ENCODE peak calls at places on chromosome 19, in eight cellular contexts. One of them, this sample, is unnamed.

GRCh38 chr19:11499327-11499726 is 6.3 kb downstream of the ZNF653 start:
- DNase-seq in transverse colon: no peak
- DNase-seq in suprapubic skin: no peak
- DNase-seq in sigmoid colon: no peak
- DNase-seq in HepG2: no peak
- DNase-seq in upper lobe of left lung: no peak
- DNase-seq in H1: no peak
- DNase-seq in SK-N-SH: no peak
- DNase-seq in this sample: no peak

GRCh38 chr19:56765107-56765506 is 75.4 kb downstream of the PEG3 start:
- DNase-seq in transverse colon: peak; percentile 26
- DNase-seq in suprapubic skin: no peak
- DNase-seq in sigmoid colon: peak; percentile 78
- DNase-seq in HepG2: no peak
- DNase-seq in upper lobe of left lung: peak; percentile 26
- DNase-seq in H1: no peak
- DNase-seq in SK-N-SH: peak; percentile 75
- DNase-seq in this sample: peak; percentile 30

GRCh38 chr19:17244618-17245534 is 843 bp downstream of the NR2F6 start:
- DNase-seq in transverse colon: peak; percentile 59
- DNase-seq in suprapubic skin: no peak
- DNase-seq in sigmoid colon: no peak
- DNase-seq in HepG2: no peak
- DNase-seq in upper lobe of left lung: no peak
- DNase-seq in H1: no peak
- DNase-seq in SK-N-SH: peak; percentile 55
- DNase-seq in this sample: peak; percentile 64

GRCh38 chr19:15488489-15489226 is 9.4 kb upstream of the PGLYRP2 start:
- DNase-seq in transverse colon: no peak
- DNase-seq in suprapubic skin: no peak
- DNase-seq in sigmoid colon: no peak
- DNase-seq in HepG2: no peak
- DNase-seq in upper lobe of left lung: no peak
- DNase-seq in H1: no peak
- DNase-seq in SK-N-SH: no peak
- DNase-seq in this sample: no peak

GRCh38 chr19:38045554-38046253 is 138.7 kb downstream of the SIPA1L3 start:
- DNase-seq in transverse colon: no peak
- DNase-seq in suprapubic skin: no peak
- DNase-seq in sigmoid colon: no peak
- DNase-seq in HepG2: no peak
- DNase-seq in upper lobe of left lung: no peak
- DNase-seq in H1: no peak
- DNase-seq in SK-N-SH: no peak
- DNase-seq in this sample: no peak

GRCh38 chr19:33671211-33671610 is 49.5 kb downstream of the CHST8 start:
- DNase-seq in transverse colon: no peak
- DNase-seq in suprapubic skin: peak; percentile 15
- DNase-seq in sigmoid colon: no peak
- DNase-seq in HepG2: no peak
- DNase-seq in upper lobe of left lung: no peak
- DNase-seq in H1: no peak
- DNase-seq in SK-N-SH: no peak
- DNase-seq in this sample: no peak

GRCh38 chr19:50785329-50785922 is 4.8 kb upstream of the ACP4 start:
- DNase-seq in transverse colon: no peak
- DNase-seq in suprapubic skin: no peak
- DNase-seq in sigmoid colon: no peak
- DNase-seq in HepG2: no peak
- DNase-seq in upper lobe of left lung: no peak
- DNase-seq in H1: no peak
- DNase-seq in SK-N-SH: no peak
- DNase-seq in this sample: no peak

GRCh38 chr19:45564131-45564780 is 20.3 kb downstream of the OPA3 start:
- DNase-seq in transverse colon: no peak
- DNase-seq in suprapubic skin: no peak
- DNase-seq in sigmoid colon: no peak
- DNase-seq in HepG2: no peak
- DNase-seq in upper lobe of left lung: no peak
- DNase-seq in H1: peak; percentile 58
- DNase-seq in SK-N-SH: no peak
- DNase-seq in this sample: no peak

GRCh38 chr19:495440-496332 is 600 bp upstream of the MADCAM1 start:
- DNase-seq in transverse colon: no peak
- DNase-seq in suprapubic skin: no peak
- DNase-seq in sigmoid colon: no peak
- DNase-seq in HepG2: no peak
- DNase-seq in upper lobe of left lung: no peak
- DNase-seq in H1: peak; percentile 98
- DNase-seq in SK-N-SH: peak; percentile 84
- DNase-seq in this sample: no peak

GRCh38 chr19:58547323-58548312 is 3.8 kb downstream of the TRIM28 start:
- DNase-seq in transverse colon: no peak
- DNase-seq in suprapubic skin: peak; percentile 49
- DNase-seq in sigmoid colon: no peak
- DNase-seq in HepG2: no peak
- DNase-seq in upper lobe of left lung: no peak
- DNase-seq in H1: no peak
- DNase-seq in SK-N-SH: no peak
- DNase-seq in this sample: no peak

GRCh38 chr19:45076029-45076850 is at the start of gene ZNF296:
- DNase-seq in transverse colon: peak; percentile 93
- DNase-seq in suprapubic skin: no peak
- DNase-seq in sigmoid colon: peak; percentile 82
- DNase-seq in HepG2: peak; percentile 75
- DNase-seq in upper lobe of left lung: peak; percentile 91
- DNase-seq in H1: peak; percentile 91
- DNase-seq in SK-N-SH: no peak
- DNase-seq in this sample: peak; percentile 94

GRCh38 chr19:49564616-49565045 is 15.7 kb downstream of the NOSIP start:
- DNase-seq in transverse colon: peak; percentile 54
- DNase-seq in suprapubic skin: no peak
- DNase-seq in sigmoid colon: no peak
- DNase-seq in HepG2: no peak
- DNase-seq in upper lobe of left lung: no peak
- DNase-seq in H1: no peak
- DNase-seq in SK-N-SH: no peak
- DNase-seq in this sample: no peak

GRCh38 chr19:17020823-17021222 is 5.8 kb downstream of the CPAMD8 start:
- DNase-seq in transverse colon: no peak
- DNase-seq in suprapubic skin: no peak
- DNase-seq in sigmoid colon: no peak
- DNase-seq in HepG2: no peak
- DNase-seq in upper lobe of left lung: no peak
- DNase-seq in H1: no peak
- DNase-seq in SK-N-SH: no peak
- DNase-seq in this sample: no peak

GRCh38 chr19:53530622-53531021 is 7.3 kb upstream of the ZNF331 start:
- DNase-seq in transverse colon: no peak
- DNase-seq in suprapubic skin: no peak
- DNase-seq in sigmoid colon: no peak
- DNase-seq in HepG2: no peak
- DNase-seq in upper lobe of left lung: no peak
- DNase-seq in H1: no peak
- DNase-seq in SK-N-SH: no peak
- DNase-seq in this sample: no peak

GRCh38 chr19:7539827-7540425 is 4.4 kb downstream of the PNPLA6 start:
- DNase-seq in transverse colon: no peak
- DNase-seq in suprapubic skin: no peak
- DNase-seq in sigmoid colon: no peak
- DNase-seq in HepG2: no peak
- DNase-seq in upper lobe of left lung: no peak
- DNase-seq in H1: no peak
- DNase-seq in SK-N-SH: no peak
- DNase-seq in this sample: no peak

GRCh38 chr19:1085053-1085658 is 10.0 kb downstream of the POLR2E start:
- DNase-seq in transverse colon: no peak
- DNase-seq in suprapubic skin: no peak
- DNase-seq in sigmoid colon: no peak
- DNase-seq in HepG2: no peak
- DNase-seq in upper lobe of left lung: no peak
- DNase-seq in H1: no peak
- DNase-seq in SK-N-SH: no peak
- DNase-seq in this sample: no peak

GRCh38 chr19:18869231-18869575 is 26.8 kb downstream of the CERS1 start:
- DNase-seq in transverse colon: no peak
- DNase-seq in suprapubic skin: peak; percentile 71
- DNase-seq in sigmoid colon: no peak
- DNase-seq in HepG2: no peak
- DNase-seq in upper lobe of left lung: no peak
- DNase-seq in H1: peak; percentile 65
- DNase-seq in SK-N-SH: no peak
- DNase-seq in this sample: no peak

GRCh38 chr19:18871543-18871942 is 24.4 kb downstream of the CERS1 start:
- DNase-seq in transverse colon: no peak
- DNase-seq in suprapubic skin: no peak
- DNase-seq in sigmoid colon: no peak
- DNase-seq in HepG2: no peak
- DNase-seq in upper lobe of left lung: no peak
- DNase-seq in H1: no peak
- DNase-seq in SK-N-SH: no peak
- DNase-seq in this sample: no peak

GRCh38 chr19:18868380-18869230 is 27.4 kb downstream of the CERS1 start:
- DNase-seq in transverse colon: no peak
- DNase-seq in suprapubic skin: peak; percentile 72
- DNase-seq in sigmoid colon: no peak
- DNase-seq in HepG2: no peak
- DNase-seq in upper lobe of left lung: no peak
- DNase-seq in H1: no peak
- DNase-seq in SK-N-SH: no peak
- DNase-seq in this sample: no peak

GRCh38 chr19:18869781-18870530 is 26.0 kb downstream of the CERS1 start:
- DNase-seq in transverse colon: no peak
- DNase-seq in suprapubic skin: peak; percentile 62
- DNase-seq in sigmoid colon: no peak
- DNase-seq in HepG2: no peak
- DNase-seq in upper lobe of left lung: no peak
- DNase-seq in H1: peak; percentile 96
- DNase-seq in SK-N-SH: no peak
- DNase-seq in this sample: no peak

DNA sequence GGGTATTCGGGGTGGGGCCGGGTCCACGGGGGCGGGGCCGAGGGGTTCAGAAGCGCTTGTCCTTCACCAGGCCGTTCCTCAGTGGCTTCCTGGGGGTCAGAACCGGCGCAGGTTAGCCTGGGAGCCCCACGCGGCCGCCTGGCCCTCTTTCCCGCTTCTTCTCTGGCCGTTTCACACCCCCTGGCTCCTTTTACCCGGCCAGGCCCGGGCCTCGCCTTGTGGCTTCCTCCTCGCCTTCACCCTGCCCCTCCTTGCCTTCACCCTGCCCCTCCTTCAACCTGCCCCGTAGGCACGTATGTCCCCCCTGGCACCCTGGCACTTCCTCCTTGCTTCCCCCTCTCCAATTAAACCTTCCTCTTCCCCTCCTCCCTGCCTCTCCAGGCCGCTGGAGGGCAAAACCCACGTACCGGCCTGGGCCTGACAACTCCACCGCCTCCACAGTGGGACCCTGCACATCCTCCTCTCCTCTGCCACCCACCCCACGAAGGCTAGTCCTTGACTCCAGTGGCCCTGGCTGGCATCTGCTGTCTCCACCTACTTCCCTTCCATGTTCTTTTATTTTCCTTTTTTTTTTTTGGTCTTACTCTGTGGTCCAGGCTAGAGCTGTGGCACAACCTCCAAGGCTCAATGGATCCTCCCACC is 25.3 kb downstream of the CERS1 start:
- DNase-seq in transverse colon: no peak
- DNase-seq in suprapubic skin: peak; percentile 57
- DNase-seq in sigmoid colon: no peak
- DNase-seq in HepG2: no peak
- DNase-seq in upper lobe of left lung: no peak
- DNase-seq in H1: no peak
- DNase-seq in SK-N-SH: no peak
- DNase-seq in this sample: no peak
- TF ChIP-seq POLR2AphosphoS5 in transverse colon: no peak
- TF ChIP-seq POLR2AphosphoS5 in suprapubic skin: no peak
- TF ChIP-seq POLR2AphosphoS5 in sigmoid colon: no peak
- TF ChIP-seq POLR2AphosphoS5 in HepG2: no peak
- TF ChIP-seq POLR2AphosphoS5 in upper lobe of left lung: no peak
- TF ChIP-seq POLR2AphosphoS5 in H1: no peak
- TF ChIP-seq POLR2AphosphoS5 in SK-N-SH: no peak
- TF ChIP-seq POLR2AphosphoS5 in this sample: no peak

DNA sequence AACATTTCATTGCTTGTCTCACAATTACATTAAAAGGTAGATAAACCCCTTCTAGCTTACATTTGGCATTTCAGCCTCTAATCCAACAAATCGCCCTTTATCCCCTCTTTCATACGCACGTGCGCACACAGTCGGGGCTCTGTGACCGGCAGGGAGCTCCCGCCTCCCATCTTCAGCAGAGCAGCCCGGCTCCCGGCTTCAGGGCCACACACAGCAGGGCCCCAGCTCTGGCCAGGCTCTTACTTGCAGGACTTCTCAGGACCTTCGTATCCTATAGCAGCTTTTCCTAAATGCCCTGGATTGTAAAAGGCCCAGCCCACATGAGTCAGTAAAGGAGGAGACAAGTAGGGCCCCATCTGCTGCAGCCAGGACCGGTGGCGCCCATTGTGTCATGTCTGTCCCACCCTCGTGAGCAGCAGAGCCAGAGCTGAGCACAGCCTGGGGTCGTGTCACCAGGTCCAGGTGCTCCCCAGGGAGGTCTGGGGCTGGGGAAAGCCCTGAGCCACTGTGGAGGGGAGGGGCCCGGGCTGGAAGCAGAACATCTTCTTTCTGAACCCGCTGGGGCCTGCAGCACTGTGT is 107.6 kb upstream of the VSTM2B start:
- DNase-seq in transverse colon: no peak
- DNase-seq in suprapubic skin: no peak
- DNase-seq in sigmoid colon: no peak
- DNase-seq in HepG2: no peak
- DNase-seq in upper lobe of left lung: no peak
- DNase-seq in H1: no peak
- DNase-seq in SK-N-SH: no peak
- DNase-seq in this sample: no peak
- TF ChIP-seq EP300 in transverse colon: no peak
- TF ChIP-seq EP300 in suprapubic skin: no peak
- TF ChIP-seq EP300 in sigmoid colon: no peak
- TF ChIP-seq EP300 in HepG2: no peak
- TF ChIP-seq EP300 in upper lobe of left lung: no peak
- TF ChIP-seq EP300 in H1: no peak
- TF ChIP-seq EP300 in SK-N-SH: no peak
- TF ChIP-seq EP300 in this sample: no peak

GRCh38 chr19:31969955-31970545 is 375.4 kb upstream of the ZNF507 start:
- DNase-seq in transverse colon: no peak
- DNase-seq in suprapubic skin: no peak
- DNase-seq in sigmoid colon: peak; percentile 71
- DNase-seq in HepG2: no peak
- DNase-seq in upper lobe of left lung: no peak
- DNase-seq in H1: no peak
- DNase-seq in SK-N-SH: no peak
- DNase-seq in this sample: no peak
- TF ChIP-seq POLR2AphosphoS5 in transverse colon: peak; percentile 80
- TF ChIP-seq POLR2AphosphoS5 in suprapubic skin: no peak
- TF ChIP-seq POLR2AphosphoS5 in sigmoid colon: peak; percentile 97
- TF ChIP-seq POLR2AphosphoS5 in HepG2: no peak
- TF ChIP-seq POLR2AphosphoS5 in upper lobe of left lung: no peak
- TF ChIP-seq POLR2AphosphoS5 in H1: no peak
- TF ChIP-seq POLR2AphosphoS5 in SK-N-SH: no peak
- TF ChIP-seq POLR2AphosphoS5 in this sample: peak; percentile 49

GRCh38 chr19:40605201-40605971 is 4.2 kb downstream of the LTBP4 start:
- DNase-seq in transverse colon: peak; percentile 93
- DNase-seq in suprapubic skin: peak; percentile 90
- DNase-seq in sigmoid colon: peak; percentile 86
- DNase-seq in HepG2: peak; percentile 22
- DNase-seq in upper lobe of left lung: peak; percentile 88
- DNase-seq in H1: peak; percentile 81
- DNase-seq in SK-N-SH: peak; percentile 78
- DNase-seq in this sample: peak; percentile 86
- TF ChIP-seq EP300 in transverse colon: peak; percentile 34
- TF ChIP-seq EP300 in suprapubic skin: no peak
- TF ChIP-seq EP300 in sigmoid colon: no peak
- TF ChIP-seq EP300 in HepG2: no peak
- TF ChIP-seq EP300 in upper lobe of left lung: no peak
- TF ChIP-seq EP300 in H1: no peak
- TF ChIP-seq EP300 in SK-N-SH: no peak
- TF ChIP-seq EP300 in this sample: no peak

This sample was measured in stomach.